ENCODE peak calls at places on chromosomes 6 and 20, in five cellular contexts. N, I, X, P and R are unnamed samples.

GRCh38 chr6:52155791-52156576 is 30.2 kb upstream of the IL17A start:
- DNase-seq in N (no peak), I (no peak), X (no peak), P (no peak), R (no peak)

GRCh38 chr6:41724638-41725501 is 10.5 kb downstream of the TFEB start:
- DNase-seq in N (no peak), I (no peak), X (no peak), P (no peak), R (no peak)

GRCh38 chr6:1481326-1481725 is 92.0 kb downstream of the FOXF2 start:
- DNase-seq in N (no peak), I (no peak), X (no peak), P (no peak), R (no peak)

GRCh38 chr20:57724610-57725405 is 15.0 kb upstream of the PMEPA1 start:
- DNase-seq in N (no peak), I (no peak), X (no peak), P (no peak), R (no peak)

GRCh38 chr6:20028143-20028542 is 184.1 kb downstream of the MBOAT1 start:
- DNase-seq in N (no peak), I (no peak), X (no peak), P (no peak), R (no peak)

GRCh38 chr6:53813096-53813495 is 18.3 kb downstream of the LRRC1 start:
- DNase-seq in N (no peak), I (no peak), X (no peak), P (no peak), R (no peak)

GRCh38 chr6:129744201-129744879 is 34.4 kb upstream of the ARHGAP18 start:
- DNase-seq in N (no peak), I (no peak), X (no peak), P (no peak), R (no peak)

GRCh38 chr6:6474170-6474920 is 114.2 kb upstream of the LY86 start:
- DNase-seq in N (no peak), I (no peak), X (peak; percentile 89), P (no peak), R (no peak)

GRCh38 chr20:10492065-10492464 is 57.0 kb downstream of the SLX4IP start:
- DNase-seq in N (no peak), I (no peak), X (no peak), P (no peak), R (no peak)

GRCh38 chr20:60137657-60138245 is 179.5 kb downstream of the CDH26 start:
- DNase-seq in N (no peak), I (peak; percentile 30), X (peak; percentile 78), P (no peak), R (no peak)

GRCh38 chr20:10596726-10597125 is 77.1 kb downstream of the JAG1 start:
- DNase-seq in N (no peak), I (no peak), X (no peak), P (no peak), R (no peak)

GRCh38 chr6:44432726-44433125 is 45.2 kb downstream of the CDC5L start:
- DNase-seq in N (no peak), I (no peak), X (no peak), P (no peak), R (no peak)

GRCh38 chr6:44270526-44271405 is 516 bp downstream of the TMEM151B start:
- DNase-seq in N (no peak), I (no peak), X (no peak), P (no peak), R (no peak)

GRCh38 chr6:83928286-83928685 is 68.8 kb downstream of the CYB5R4 start:
- DNase-seq in N (no peak), I (no peak), X (no peak), P (no peak), R (no peak)

GRCh38 chr6:34543421-34543820 is 12.7 kb downstream of the SPDEF start:
- DNase-seq in N (no peak), I (no peak), X (no peak), P (no peak), R (no peak)

GRCh38 chr6:35161776-35162607 is 20.9 kb upstream of the TCP11 start:
- DNase-seq in N (peak; percentile 20), I (no peak), X (no peak), P (no peak), R (no peak)

GRCh38 chr6:146902846-146903245 is 301.4 kb upstream of the STXBP5 start:
- DNase-seq in N (no peak), I (no peak), X (no peak), P (no peak), R (no peak)

GRCh38 chr6:37115236-37115894 is 54.6 kb upstream of the PIM1 start:
- DNase-seq in N (no peak), I (no peak), X (no peak), P (no peak), R (no peak)

GRCh38 chr20:17197041-17197440 is 29.8 kb upstream of the PCSK2 start:
- DNase-seq in N (no peak), I (no peak), X (no peak), P (no peak), R (no peak)

GRCh38 chr6:17470953-17471335 is 77.5 kb downstream of the CAP2 start:
- DNase-seq in N (no peak), I (no peak), X (no peak), P (no peak), R (no peak)

GRCh38 chr6:113381232-113381631 is 475.9 kb upstream of the MARCKS start:
- DNase-seq in N (no peak), I (no peak), X (no peak), P (no peak), R (no peak)

GRCh38 chr20:56629464-56630085 is 469 bp downstream of the TFAP2C start:
- DNase-seq in N (no peak), I (no peak), X (no peak), P (no peak), R (no peak)

GRCh38 chr6:163738725-163739124 is 324.2 kb downstream of the QKI start:
- DNase-seq in N (no peak), I (no peak), X (no peak), P (no peak), R (no peak)

GRCh38 chr20:57693002-57693582 is 16.7 kb downstream of the PMEPA1 start:
- DNase-seq in N (no peak), I (no peak), X (no peak), P (no peak), R (no peak)

GRCh38 chr20:18188446-18188845 is 50.8 kb downstream of the KAT14 start:
- DNase-seq in N (peak; percentile 10), I (no peak), X (no peak), P (no peak), R (no peak)

GRCh38 chr6:43035495-43036194 is 14.2 kb downstream of the RRP36 start:
- DNase-seq in N (peak; percentile 77), I (no peak), X (no peak), P (no peak), R (no peak)

GRCh38 chr20:20083796-20084195 is 31.5 kb downstream of the CFAP61 start:
- DNase-seq in N (no peak), I (no peak), X (peak; percentile 68), P (no peak), R (no peak)

GRCh38 chr20:32205502-32206382 is 1.8 kb downstream of the PLAGL2 start:
- DNase-seq in N (no peak), I (no peak), X (no peak), P (no peak), R (no peak)

GRCh38 chr6:25006565-25007001 is 70.8 kb upstream of the RIPOR2 start:
- DNase-seq in N (peak; percentile 28), I (peak; percentile 39), X (peak; percentile 35), P (peak; percentile 65), R (peak; percentile 71)

GRCh38 chr20:36472656-36473071 is 68.7 kb upstream of the MYL9 start:
- DNase-seq in N (peak; percentile 43), I (peak; percentile 37), X (peak; percentile 63), P (peak; percentile 62), R (no peak)

GRCh38 chr6:33599413-33599911 is 19.4 kb upstream of the BAK1 start:
- DNase-seq in N (no peak), I (no peak), X (peak; percentile 24), P (no peak), R (no peak)

GRCh38 chr20:30286157-30286556 is 971.3 kb upstream of the DEFB115 start:
- DNase-seq in N (no peak), I (no peak), X (no peak), P (no peak), R (no peak)

GRCh38 chr6:111792914-111793700 is 80.1 kb downstream of the FYN start:
- DNase-seq in N (no peak), I (no peak), X (no peak), P (no peak), R (no peak)